ENCODE peak calls at places on chromosomes 12 and 14, in nine cellular contexts. V, I, P, D, X, M, N, K and B are unnamed samples.

GRCh38 chr14:95677168-95677835 is 8.9 kb upstream of the TCL1B start:
- DNase-seq in V (no peak), I (no peak), P (no peak), D (no peak), X (no peak), M (no peak), N (no peak), K (no peak), B (no peak)

GRCh38 chr12:2752676-2753371 is 41.9 kb upstream of the FKBP4 start:
- DNase-seq in V (peak; percentile 63), I (peak; percentile 71), P (peak; percentile 70), D (peak; percentile 48), X (no peak), M (peak; percentile 68), N (no peak), K (peak; percentile 73), B (no peak)

GRCh38 chr12:130572553-130572952 is 143.5 kb downstream of the RIMBP2 start:
- DNase-seq in V (no peak), I (no peak), P (no peak), D (no peak), X (no peak), M (no peak), N (no peak), K (no peak), B (no peak)

GRCh38 chr14:98957211-98958047 is 314.6 kb downstream of the BCL11B start:
- DNase-seq in V (no peak), I (no peak), P (no peak), D (no peak), X (no peak), M (no peak), N (no peak), K (peak; percentile 56), B (no peak)

GRCh38 chr12:110436231-110436630 is 13.9 kb downstream of the ARPC3 start:
- DNase-seq in V (no peak), I (no peak), P (no peak), D (no peak), X (no peak), M (peak; percentile 65), N (no peak), K (no peak), B (no peak)

GRCh38 chr12:15256760-15257159 is 35.5 kb upstream of the RERG start:
- DNase-seq in V (no peak), I (no peak), P (no peak), D (no peak), X (no peak), M (peak; percentile 4), N (no peak), K (no peak), B (no peak)

GRCh38 chr14:69281450-69282169 is 21.7 kb downstream of the GALNT16 start:
- DNase-seq in V (no peak), I (no peak), P (no peak), D (no peak), X (no peak), M (peak; percentile 27), N (no peak), K (peak; percentile 82), B (no peak)

GRCh38 chr12:86138770-86139169 is 117.4 kb downstream of the MGAT4C start:
- DNase-seq in V (no peak), I (no peak), P (no peak), D (peak; percentile 65), X (no peak), M (no peak), N (no peak), K (no peak), B (no peak)

GRCh38 chr14:21192447-21192822 is 36.6 kb upstream of the OR5AU1 start:
- DNase-seq in V (no peak), I (no peak), P (no peak), D (no peak), X (no peak), M (no peak), N (no peak), K (no peak), B (no peak)

GRCh38 chr12:43063642-43064041 is 474.1 kb upstream of the PRICKLE1 start:
- DNase-seq in V (no peak), I (no peak), P (no peak), D (no peak), X (no peak), M (peak; percentile 8), N (no peak), K (no peak), B (no peak)

GRCh38 chr12:13234045-13234641 is 37.6 kb downstream of the EMP1 start:
- DNase-seq in V (peak; percentile 53), I (peak; percentile 40), P (peak; percentile 6), D (peak; percentile 25), X (peak; percentile 72), M (peak; percentile 84), N (no peak), K (no peak), B (no peak)

GRCh38 chr12:4069046-4070010 is 196.1 kb upstream of the PARP11 start:
- DNase-seq in V (no peak), I (no peak), P (no peak), D (no peak), X (no peak), M (no peak), N (no peak), K (no peak), B (no peak)

GRCh38 chr14:106393742-106394141 is 867.4 kb downstream of the TMEM121 start:
- DNase-seq in V (no peak), I (no peak), P (no peak), D (no peak), X (no peak), M (no peak), N (no peak), K (no peak), B (no peak)

GRCh38 chr12:85076688-85077430 is 40.7 kb downstream of the LRRIQ1 start:
- DNase-seq in V (peak; percentile 14), I (peak; percentile 4), P (no peak), D (peak; percentile 71), X (peak; percentile 5), M (peak; percentile 90), N (no peak), K (no peak), B (peak; percentile 21)

GRCh38 chr12:84874125-84874824 is 38.3 kb downstream of the SLC6A15 start:
- DNase-seq in V (peak; percentile 2), I (peak; percentile 5), P (peak; percentile 1), D (peak; percentile 57), X (peak; percentile 24), M (peak; percentile 76), N (no peak), K (no peak), B (peak; percentile 52)

GRCh38 chr12:124856132-124856841 is 7.4 kb downstream of the SCARB1 start:
- DNase-seq in V (no peak), I (peak; percentile 51), P (no peak), D (peak; percentile 8), X (no peak), M (no peak), N (no peak), K (no peak), B (no peak)

GRCh38 chr12:85322715-85323114 is 42.7 kb downstream of the ALX1 start:
- DNase-seq in V (no peak), I (no peak), P (no peak), D (peak; percentile 37), X (no peak), M (no peak), N (no peak), K (no peak), B (no peak)

GRCh38 chr12:128856791-128857078 is 3.5 kb downstream of the GLT1D1 start:
- DNase-seq in V (no peak), I (no peak), P (no peak), D (no peak), X (no peak), M (no peak), N (no peak), K (no peak), B (no peak)